ENCODE peak calls at places on chromosomes 4 and X, in four cellular contexts. V is heart left ventricle, E is HCT116, H is spleen. I is an unnamed sample. For H3K4me1 and H3K36me3, the result is how much of the 10 kb centered on the place peaks cover.

GRCh38 chr4:27318740-27319139 is 458.1 kb downstream of the STIM2 start:
- DNase-seq in H (no peak), V (no peak), E (peak), I (no peak)

GRCh38 chr4:28772066-28772465 is 1911.4 kb downstream of the STIM2 start:
- DNase-seq in H (no peak), V (no peak), E (no peak), I (no peak)

GRCh38 chrX:15973941-15974340 is 119.3 kb upstream of the AP1S2 start:
- DNase-seq in E (no peak), V (peak), H (no peak), I (peak)

GRCh38 chrX:14032383-14032782 is 2.7 kb upstream of the GEMIN8 start:
- DNase-seq in H (no peak), E (no peak), V (no peak), I (peak)

GRCh38 chr4:7045961-7046921 is 3.1 kb downstream of the TADA2B start:
- DNase-seq in V (peak), E (no peak), H (peak), I (no peak)

GRCh38 chr4:36165256-36166005 is 78.9 kb downstream of the ARAP2 start:
- DNase-seq in H (no peak), V (no peak), E (no peak), I (no peak)

GRCh38 chr4:137601924-137602323 is 69.6 kb upstream of the PCDH18 start:
- DNase-seq in H (no peak), V (no peak), E (no peak), I (no peak)

GRCh38 chrX:30652527-30653414 is 452 bp upstream of the GK start:
- DNase-seq in H (peak), V (peak), E (peak), I (peak)

GRCh38 chr4:125266901-125267601 is 47.7 kb upstream of the FAT4 start:
- DNase-seq in H (no peak), E (no peak), V (no peak), I (no peak)

GRCh38 chrX:73214366-73215094 is at the start of gene NAP1L2:
- DNase-seq in H (peak), E (no peak), V (peak), I (peak)

GRCh38 chrX:57286507-57287251 is at the start of gene FAAH2:
- DNase-seq in H (peak), V (no peak), E (peak), I (peak)

GRCh38 chr4:26762650-26763049 is 98.0 kb upstream of the STIM2 start:
- DNase-seq in H (no peak), E (no peak), V (no peak), I (no peak)

GRCh38 chrX:65686246-65686645 is 18.8 kb downstream of the MSN start:
- DNase-seq in E (no peak), V (no peak), H (no peak), I (no peak)
- H3K4me1 ChIP-seq in E (under half), V (under half), H (half or more), I (under half)

GRCh38 chr4:53455766-53456165 is 78.3 kb downstream of the FIP1L1 start:
- DNase-seq in E (no peak), H (no peak), V (no peak), I (no peak)
- H3K36me3 ChIP-seq in E (under half), H (half or more), V (half or more), I (under half)

DNA sequence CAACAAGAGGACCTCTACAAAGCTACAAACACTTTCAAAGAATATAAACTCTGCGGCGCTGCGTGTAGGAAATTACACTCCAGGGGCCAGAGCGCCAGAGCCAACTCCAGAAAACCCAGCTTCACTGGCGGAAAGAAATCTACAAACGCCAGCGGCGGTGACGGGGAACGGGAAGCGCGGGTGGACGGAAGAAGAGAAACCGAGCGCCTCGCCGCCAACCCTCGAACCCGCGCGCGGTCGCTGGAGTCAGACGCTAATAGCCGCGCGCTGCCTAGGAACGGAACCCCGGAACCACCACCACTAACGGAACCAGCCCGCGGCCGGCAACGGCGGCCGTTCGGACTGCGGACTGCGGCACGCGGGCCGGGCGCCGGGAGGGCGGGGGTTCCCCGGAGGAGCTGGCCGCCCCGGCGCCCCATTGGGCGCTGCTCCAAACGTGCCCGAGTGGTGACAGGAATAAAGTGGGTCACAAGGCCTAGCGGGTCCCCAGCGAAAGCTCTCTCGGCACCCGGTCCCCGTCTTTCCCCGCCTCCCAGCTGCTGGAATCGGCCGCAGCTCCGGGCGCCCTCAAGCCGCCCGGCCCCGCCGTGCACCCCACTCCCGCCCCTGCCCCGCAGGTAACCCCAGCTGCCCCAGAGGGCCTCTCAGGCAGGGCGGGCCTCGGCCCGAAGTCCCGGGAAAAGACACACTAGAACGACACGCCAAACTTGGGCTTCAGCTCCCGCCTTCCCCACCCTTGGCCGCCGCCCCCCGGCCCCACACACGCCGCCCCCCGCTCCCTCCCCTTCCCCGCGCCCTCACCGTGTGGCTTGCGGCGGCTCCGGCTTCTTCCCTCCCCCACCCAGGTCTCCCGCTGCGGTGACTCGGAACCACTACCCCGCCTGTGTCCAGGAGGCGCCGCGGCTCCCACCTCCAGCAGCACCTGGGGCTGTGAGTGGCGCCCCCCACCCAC is 752 bp downstream of the CLOCK start:
- DNase-seq in H (peak), V (peak), E (peak), I (peak)
- TF ChIP-seq POLR2A in H (no peak), V (no peak), E (peak), I (peak)

DNA sequence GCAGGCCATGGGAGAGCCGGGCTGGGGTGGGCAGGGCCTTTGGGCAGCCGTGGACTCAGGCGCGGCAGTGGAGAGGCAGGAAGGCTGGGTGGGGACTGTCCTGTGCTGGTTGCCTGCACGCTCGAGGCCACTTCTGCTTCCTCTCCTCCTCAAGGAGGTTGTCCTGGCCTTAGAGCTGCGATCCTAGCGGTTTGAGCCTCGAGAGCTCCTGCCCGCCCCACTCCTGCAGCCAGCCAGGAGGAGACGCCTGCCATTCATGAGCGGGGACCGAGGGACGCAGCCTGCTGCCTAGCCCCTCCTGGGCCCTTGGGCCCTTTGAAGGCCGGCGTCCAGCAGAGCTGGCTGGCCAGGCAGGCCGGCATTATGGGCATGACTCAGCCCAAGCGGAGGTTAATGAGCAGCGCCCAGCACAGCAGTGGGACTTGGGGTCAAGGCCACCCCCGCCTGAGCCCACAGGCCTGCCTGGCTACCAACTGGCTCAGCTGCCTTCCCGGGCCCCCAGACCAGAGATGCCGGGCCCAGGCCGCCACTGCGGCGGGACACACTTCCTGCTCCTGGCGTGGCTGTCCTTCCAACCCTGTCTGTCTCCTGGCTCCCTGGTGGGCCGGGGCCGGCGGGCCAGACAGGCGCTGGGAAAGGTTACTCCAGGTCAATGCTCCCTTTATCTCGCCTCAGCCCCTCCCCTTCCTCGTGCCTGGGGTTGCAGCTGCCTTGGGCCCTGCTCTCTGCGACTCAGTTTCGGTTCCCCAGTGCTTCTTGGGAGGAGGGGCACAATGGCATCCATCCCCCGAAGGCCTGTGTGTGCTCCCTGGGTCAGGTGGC is 1.8 kb downstream of the ABCD1 start:
- DNase-seq in E (no peak), V (peak), H (peak), I (peak)
- H3K4me1 ChIP-seq in E (under half), V (under half), H (under half), I (under half)

GRCh38 chr4:143538979-143539669 is 25.6 kb downstream of the SMARCA5 start:
- DNase-seq in V (no peak), E (no peak), H (no peak), I (no peak)

GRCh38 chr4:143539670-143540023 is 26.1 kb downstream of the SMARCA5 start:
- DNase-seq in V (no peak), E (no peak), H (no peak), I (no peak)
- H3K36me3 ChIP-seq in V (half or more), E (half or more), H (half or more), I (under half)

DNA sequence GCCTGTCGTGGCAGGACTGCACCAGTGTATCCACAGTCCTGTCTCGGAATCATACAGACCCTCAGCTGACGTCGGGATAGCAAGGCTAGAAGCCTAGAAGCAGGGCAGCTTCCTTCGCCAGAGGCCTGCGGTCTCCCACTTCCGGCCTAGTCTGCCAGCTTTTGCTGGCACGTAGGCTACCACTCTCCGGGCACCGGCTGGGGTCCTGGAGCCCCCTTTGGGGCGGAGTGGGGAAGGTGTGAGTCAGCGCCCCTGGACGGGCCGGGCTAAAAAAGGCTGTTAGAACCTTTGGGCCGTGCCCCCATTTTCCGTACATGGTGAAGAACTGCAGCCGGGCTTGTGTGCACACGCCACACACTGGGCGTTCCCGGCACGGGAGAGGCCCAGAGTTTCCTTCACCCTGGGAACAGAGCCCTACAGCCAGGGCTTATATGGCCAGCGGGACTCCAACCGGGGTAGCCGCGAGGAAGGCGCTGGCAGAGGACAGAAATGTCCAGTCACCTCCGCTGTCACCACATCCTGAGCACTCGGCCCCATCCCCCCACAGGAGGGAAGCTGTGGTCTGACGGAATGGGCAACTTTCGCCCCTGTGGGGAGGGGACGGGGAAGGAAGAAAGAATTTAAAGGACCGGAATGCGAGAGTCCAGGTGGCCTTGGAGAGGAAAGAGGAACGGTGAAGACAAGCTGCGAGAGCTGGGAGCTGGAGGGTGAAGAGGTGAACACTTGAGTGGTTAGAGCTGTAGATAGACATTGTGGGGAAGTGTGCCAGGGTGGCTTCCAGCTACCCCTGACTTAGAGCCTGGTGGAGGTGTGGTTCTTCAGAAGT is 4.6 kb downstream of the MAGIX start:
- DNase-seq in H (peak), V (peak), E (no peak), I (peak)
- TF ChIP-seq POLR2A in H (no peak), V (no peak), E (peak), I (peak)

DNA sequence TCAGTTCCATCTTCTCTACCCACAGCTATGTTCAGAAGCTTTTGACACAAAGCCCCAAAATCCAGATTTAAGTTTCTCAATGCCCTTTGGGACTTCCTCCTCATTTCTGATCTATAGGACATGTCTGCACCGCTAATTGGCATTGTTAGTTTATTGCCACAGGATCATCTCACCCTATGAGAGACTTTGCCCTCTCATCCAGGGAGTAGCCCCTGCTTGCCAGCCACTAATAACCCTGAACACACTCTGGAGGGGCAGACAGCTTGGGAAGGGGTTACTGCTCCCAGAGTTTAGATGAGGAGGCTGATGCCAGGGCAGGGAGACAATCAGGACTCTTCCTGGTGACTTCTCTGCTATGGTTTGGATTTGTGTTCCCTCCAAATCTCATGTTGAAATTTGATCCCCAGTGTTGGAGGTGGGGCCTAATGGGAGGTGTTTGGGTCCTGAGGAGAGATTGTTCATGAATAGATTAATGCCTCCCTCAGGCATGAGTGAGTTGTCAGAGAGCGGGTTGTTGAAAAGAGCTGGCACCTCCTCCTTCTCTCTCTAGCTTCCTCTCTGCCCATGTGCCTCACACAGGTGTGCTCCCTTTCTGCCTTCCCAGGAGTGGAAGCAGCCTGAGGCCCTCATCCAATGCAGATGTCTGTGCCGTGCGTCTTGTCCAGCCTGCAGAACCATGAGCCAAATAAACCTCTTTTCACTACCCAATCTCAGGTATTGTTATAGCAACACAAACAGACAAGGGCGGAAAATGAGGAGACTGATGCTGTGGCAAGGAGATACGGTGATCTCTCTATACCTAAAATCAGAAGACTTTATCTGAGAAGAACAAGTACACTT is 3.6 kb upstream of the SCARB2 start:
- DNase-seq in E (no peak), H (no peak), V (no peak), I (no peak)
- H3K4me1 ChIP-seq in E (under half), H (under half), V (under half), I (under half)

GRCh38 chr4:158443731-158444130 is 78.0 kb upstream of the RXFP1 start:
- DNase-seq in H (no peak), E (no peak), V (no peak), I (no peak)
- H3K36me3 ChIP-seq in H (under half), E (under half), V (under half), I (under half)